ENCODE peak calls at places on chromosome 15, in six cellular contexts. M, K, X, T, W and U are unnamed samples.

GRCh38 chr15:57566840-57567239 is 24.9 kb upstream of the MYZAP start:
- DNase-seq in M (no peak), K (peak; percentile 67), X (no peak), T (no peak), W (no peak), U (no peak)

GRCh38 chr15:63318344-63318743 is 40.9 kb downstream of the APH1B start:
- DNase-seq in M (no peak), K (no peak), X (no peak), T (no peak), W (no peak), U (no peak)

GRCh38 chr15:65085990-65086679 is 9.6 kb downstream of the KBTBD13 start:
- DNase-seq in M (no peak), K (peak; percentile 38), X (peak; percentile 76), T (no peak), W (no peak), U (no peak)

GRCh38 chr15:71221417-71221816 is 106.1 kb downstream of the THSD4 start:
- DNase-seq in M (no peak), K (no peak), X (no peak), T (no peak), W (no peak), U (no peak)

GRCh38 chr15:100842756-100843730 is 36.6 kb upstream of the ALDH1A3 start:
- DNase-seq in M (peak; percentile 58), K (no peak), X (no peak), T (peak; percentile 93), W (no peak), U (no peak)

GRCh38 chr15:44726568-44727461 is 9.5 kb upstream of the TRIM69 start:
- DNase-seq in M (peak; percentile 95), K (peak; percentile 49), X (no peak), T (peak; percentile 92), W (no peak), U (no peak)

GRCh38 chr15:33834892-33835730 is 133.2 kb upstream of the CHRM5 start:
- DNase-seq in M (no peak), K (no peak), X (no peak), T (no peak), W (no peak), U (no peak)

GRCh38 chr15:44261007-44261706 is 27.4 kb upstream of the GOLM2 start:
- DNase-seq in M (no peak), K (no peak), X (no peak), T (no peak), W (no peak), U (no peak)

GRCh38 chr15:72685301-72685924 is 569 bp downstream of the HIGD2B start:
- DNase-seq in M (no peak), K (no peak), X (no peak), T (no peak), W (no peak), U (no peak)

GRCh38 chr15:35181538-35181937 is 96.4 kb upstream of the NANOGP8 start:
- DNase-seq in M (peak; percentile 78), K (no peak), X (no peak), T (peak; percentile 16), W (no peak), U (no peak)

GRCh38 chr15:39591896-39592315 is 11.0 kb downstream of the THBS1 start:
- DNase-seq in M (peak; percentile 21), K (no peak), X (no peak), T (peak; percentile 33), W (no peak), U (no peak)

GRCh38 chr15:65409284-65409631 is 13.5 kb downstream of the IGDCC4 start:
- DNase-seq in M (peak; percentile 99), K (no peak), X (no peak), T (peak; percentile 89), W (no peak), U (no peak)

GRCh38 chr15:57461541-57461940 is 85.2 kb downstream of the CGNL1 start:
- DNase-seq in M (no peak), K (no peak), X (no peak), T (no peak), W (no peak), U (no peak)

GRCh38 chr15:70795311-70795665 is 31.9 kb upstream of the UACA start:
- DNase-seq in M (peak; percentile 96), K (no peak), X (no peak), T (peak; percentile 92), W (no peak), U (no peak)

GRCh38 chr15:32824777-32825176 is 107.0 kb downstream of the GREM1 start:
- DNase-seq in M (peak; percentile 90), K (no peak), X (no peak), T (peak; percentile 81), W (no peak), U (no peak)

GRCh38 chr15:77549552-77550274 is 83.0 kb downstream of the LINGO1 start:
- DNase-seq in M (no peak), K (no peak), X (no peak), T (no peak), W (no peak), U (no peak)

GRCh38 chr15:26451995-26452394 is 320.9 kb downstream of the GABRB3 start:
- DNase-seq in M (no peak), K (no peak), X (no peak), T (no peak), W (no peak), U (no peak)

GRCh38 chr15:44219073-44219472 is 24.0 kb upstream of the FRMD5 start:
- DNase-seq in M (no peak), K (no peak), X (no peak), T (no peak), W (no peak), U (no peak)

GRCh38 chr15:63736287-63736686 is 97.5 kb downstream of the HERC1 start:
- DNase-seq in M (no peak), K (no peak), X (no peak), T (no peak), W (no peak), U (no peak)

GRCh38 chr15:40982855-40983254 is 29.6 kb downstream of the CHAC1 start:
- DNase-seq in M (peak; percentile 85), K (no peak), X (no peak), T (peak; percentile 58), W (peak; percentile 32), U (no peak)

GRCh38 chr15:54428596-54428995 is 450.4 kb downstream of the UNC13C start:
- DNase-seq in M (no peak), K (no peak), X (no peak), T (no peak), W (no peak), U (no peak)

GRCh38 chr15:85704021-85704420 is 90.7 kb downstream of the KLHL25 start:
- DNase-seq in M (no peak), K (no peak), X (no peak), T (peak; percentile 38), W (no peak), U (no peak)

DNA sequence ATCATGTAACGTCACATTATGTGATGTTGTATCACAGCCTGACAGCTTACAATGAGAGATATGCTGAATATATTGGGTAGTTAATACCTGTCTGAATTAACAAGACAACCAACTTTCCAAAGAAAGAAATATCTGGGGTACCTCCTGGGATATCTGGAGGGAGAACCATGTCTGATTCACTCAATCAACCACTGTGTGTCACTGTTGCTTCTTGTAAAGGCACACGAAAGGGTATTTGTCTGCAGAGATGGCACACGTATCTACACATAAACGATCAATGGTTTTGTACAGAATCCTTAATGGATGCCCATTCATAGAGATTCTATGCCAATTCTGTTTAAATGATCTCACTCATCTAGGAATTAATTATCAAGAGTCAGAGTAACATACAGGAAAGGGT is 252.1 kb upstream of the TMCO5A start:
- DNase-seq in M (peak; percentile 32), K (no peak), X (no peak), T (peak; percentile 24), W (no peak), U (no peak)
- TF ChIP-seq CTCF in M (peak; percentile 32), K (no peak), X (no peak), T (peak; percentile 24), W (no peak), U (no peak)

GRCh38 chr15:51970981-51971352 is 611 bp downstream of the LEO1 start:
- DNase-seq in M (no peak), K (no peak), X (no peak), T (no peak), W (no peak), U (no peak)

GRCh38 chr15:51973220-51973619 is 1.6 kb upstream of the LEO1 start:
- DNase-seq in M (no peak), K (no peak), X (no peak), T (no peak), W (no peak), U (no peak)

GRCh38 chr15:51969728-51970127 is 1.9 kb downstream of the LEO1 start:
- DNase-seq in M (no peak), K (no peak), X (no peak), T (no peak), W (no peak), U (no peak)

GRCh38 chr15:51970132-51970817 is 1.3 kb downstream of the LEO1 start:
- DNase-seq in M (no peak), K (no peak), X (no peak), T (peak; percentile 20), W (no peak), U (no peak)

GRCh38 chr15:51971353-51972133 is at the start of gene LEO1:
- DNase-seq in M (peak; percentile 97), K (peak; percentile 91), X (peak; percentile 94), T (peak; percentile 99), W (peak; percentile 78), U (peak; percentile 85)
- TF ChIP-seq CTCF in M (peak; percentile 57), K (no peak), X (peak; percentile 41), T (peak; percentile 59), W (no peak), U (no peak)

GRCh38 chr15:48458876-48459275 is 127.6 kb downstream of the DUT start:
- DNase-seq in M (no peak), K (no peak), X (no peak), T (peak; percentile 72), W (no peak), U (no peak)
- TF ChIP-seq CTCF in M (no peak), K (no peak), X (no peak), T (no peak), W (no peak), U (no peak)

GRCh38 chr15:96230557-96231181 is 99.8 kb upstream of the NR2F2 start:
- DNase-seq in M (peak; percentile 49), K (no peak), X (no peak), T (peak; percentile 8), W (no peak), U (no peak)
- TF ChIP-seq CTCF in M (no peak), K (no peak), X (no peak), T (no peak), W (no peak), U (no peak)